ENCODE peak calls at places on chromosome 12, in six cellular contexts. One of them, this sample, is unnamed.

GRCh38 chr12:58346032-58346632 is 404.8 kb downstream of the ATP23 start:
- DNase-seq in colonic mucosa: no peak
- DNase-seq in psoas muscle: no peak
- DNase-seq in keratinocyte: no peak
- DNase-seq in A549: peak; percentile 46
- DNase-seq in body of pancreas: no peak
- DNase-seq in this sample: no peak

GRCh38 chr12:32115404-32116104 is 8.9 kb downstream of the BICD1 start:
- DNase-seq in A549: peak; percentile 91
- DNase-seq in body of pancreas: peak; percentile 81
- DNase-seq in keratinocyte: peak; percentile 81
- DNase-seq in psoas muscle: peak; percentile 86
- DNase-seq in colonic mucosa: peak; percentile 57
- DNase-seq in this sample: peak; percentile 91

GRCh38 chr12:54258286-54258685 is 21.6 kb downstream of the CBX5 start:
- DNase-seq in keratinocyte: no peak
- DNase-seq in A549: no peak
- DNase-seq in colonic mucosa: no peak
- DNase-seq in psoas muscle: no peak
- DNase-seq in body of pancreas: no peak
- DNase-seq in this sample: no peak

GRCh38 chr12:65590318-65590717 is 234.0 kb upstream of the HMGA2 start:
- DNase-seq in body of pancreas: no peak
- DNase-seq in psoas muscle: no peak
- DNase-seq in keratinocyte: no peak
- DNase-seq in A549: no peak
- DNase-seq in colonic mucosa: no peak
- DNase-seq in this sample: no peak

GRCh38 chr12:20561886-20562285 is 133.2 kb upstream of the SLCO1C1 start:
- DNase-seq in colonic mucosa: no peak
- DNase-seq in psoas muscle: no peak
- DNase-seq in body of pancreas: no peak
- DNase-seq in keratinocyte: no peak
- DNase-seq in A549: no peak
- DNase-seq in this sample: no peak

GRCh38 chr12:90871697-90872096 is 83.3 kb downstream of the CCER1 start:
- DNase-seq in psoas muscle: no peak
- DNase-seq in body of pancreas: no peak
- DNase-seq in colonic mucosa: no peak
- DNase-seq in A549: peak; percentile 21
- DNase-seq in keratinocyte: no peak
- DNase-seq in this sample: no peak

GRCh38 chr12:126338031-126338441 is 1272.8 kb downstream of the AACS start:
- DNase-seq in colonic mucosa: no peak
- DNase-seq in psoas muscle: no peak
- DNase-seq in A549: no peak
- DNase-seq in body of pancreas: no peak
- DNase-seq in keratinocyte: no peak
- DNase-seq in this sample: no peak

GRCh38 chr12:57890191-57891120 is 43.9 kb upstream of the CTDSP2 start:
- DNase-seq in keratinocyte: no peak
- DNase-seq in colonic mucosa: peak; percentile 23
- DNase-seq in psoas muscle: no peak
- DNase-seq in body of pancreas: no peak
- DNase-seq in A549: peak; percentile 73
- DNase-seq in this sample: no peak

GRCh38 chr12:112514926-112515642 is 96.3 kb downstream of the PTPN11 start:
- DNase-seq in keratinocyte: no peak
- DNase-seq in psoas muscle: no peak
- DNase-seq in body of pancreas: no peak
- DNase-seq in A549: no peak
- DNase-seq in colonic mucosa: no peak
- DNase-seq in this sample: no peak

GRCh38 chr12:4979737-4980136 is 63.9 kb upstream of the KCNA5 start:
- DNase-seq in colonic mucosa: no peak
- DNase-seq in body of pancreas: no peak
- DNase-seq in psoas muscle: no peak
- DNase-seq in A549: no peak
- DNase-seq in keratinocyte: no peak
- DNase-seq in this sample: no peak

GRCh38 chr12:53575502-53576264 is 50.5 kb downstream of the ATF7 start:
- DNase-seq in keratinocyte: peak; percentile 62
- DNase-seq in body of pancreas: peak; percentile 19
- DNase-seq in A549: peak; percentile 63
- DNase-seq in psoas muscle: no peak
- DNase-seq in colonic mucosa: peak; percentile 38
- DNase-seq in this sample: no peak

GRCh38 chr12:57342207-57342691 is 88.6 kb downstream of the R3HDM2 start:
- DNase-seq in body of pancreas: peak; percentile 6
- DNase-seq in A549: peak; percentile 71
- DNase-seq in psoas muscle: no peak
- DNase-seq in colonic mucosa: no peak
- DNase-seq in keratinocyte: no peak
- DNase-seq in this sample: peak; percentile 69

GRCh38 chr12:53805067-53805466 is 53.3 kb upstream of the CISTR start:
- DNase-seq in keratinocyte: no peak
- DNase-seq in body of pancreas: no peak
- DNase-seq in colonic mucosa: no peak
- DNase-seq in A549: no peak
- DNase-seq in psoas muscle: no peak
- DNase-seq in this sample: no peak

GRCh38 chr12:30969006-30969405 is 42.5 kb downstream of the TSPAN11 start:
- DNase-seq in A549: no peak
- DNase-seq in psoas muscle: peak; percentile 19
- DNase-seq in body of pancreas: no peak
- DNase-seq in keratinocyte: no peak
- DNase-seq in colonic mucosa: no peak
- DNase-seq in this sample: no peak

GRCh38 chr12:105740970-105741725 is 397.6 kb downstream of the NUAK1 start:
- DNase-seq in A549: no peak
- DNase-seq in keratinocyte: no peak
- DNase-seq in psoas muscle: peak; percentile 79
- DNase-seq in body of pancreas: no peak
- DNase-seq in colonic mucosa: no peak
- DNase-seq in this sample: peak; percentile 22

GRCh38 chr12:62713723-62714122 is 221.2 kb downstream of the PPM1H start:
- DNase-seq in psoas muscle: no peak
- DNase-seq in body of pancreas: no peak
- DNase-seq in A549: no peak
- DNase-seq in colonic mucosa: no peak
- DNase-seq in keratinocyte: no peak
- DNase-seq in this sample: no peak

GRCh38 chr12:62714409-62715075 is 220.4 kb downstream of the PPM1H start:
- DNase-seq in A549: no peak
- DNase-seq in colonic mucosa: no peak
- DNase-seq in keratinocyte: no peak
- DNase-seq in body of pancreas: no peak
- DNase-seq in psoas muscle: peak; percentile 66
- DNase-seq in this sample: peak; percentile 74

GRCh38 chr12:62713190-62713589 is 221.8 kb downstream of the PPM1H start:
- DNase-seq in A549: no peak
- DNase-seq in body of pancreas: no peak
- DNase-seq in psoas muscle: no peak
- DNase-seq in keratinocyte: no peak
- DNase-seq in colonic mucosa: no peak
- DNase-seq in this sample: no peak

GRCh38 chr12:62711626-62712305 is 223.2 kb downstream of the PPM1H start:
- DNase-seq in A549: no peak
- DNase-seq in keratinocyte: no peak
- DNase-seq in body of pancreas: no peak
- DNase-seq in psoas muscle: no peak
- DNase-seq in colonic mucosa: no peak
- DNase-seq in this sample: peak; percentile 61

GRCh38 chr12:62712561-62712960 is 222.4 kb downstream of the PPM1H start:
- DNase-seq in A549: no peak
- DNase-seq in psoas muscle: no peak
- DNase-seq in keratinocyte: no peak
- DNase-seq in colonic mucosa: no peak
- DNase-seq in body of pancreas: no peak
- DNase-seq in this sample: no peak
- H3K4me1 ChIP-seq in A549: peaks cover 69% of the 10 kb centered on the region
- H3K4me1 ChIP-seq in psoas muscle: no peaks in the 10 kb centered on the region
- H3K4me1 ChIP-seq in keratinocyte: peaks cover 3% of the 10 kb centered on the region
- H3K4me1 ChIP-seq in colonic mucosa: no peaks in the 10 kb centered on the region
- H3K4me1 ChIP-seq in body of pancreas: no peaks in the 10 kb centered on the region
- H3K4me1 ChIP-seq in this sample: peaks cover 57% of the 10 kb centered on the region

GRCh38 chr12:100329800-100330199 is 27.1 kb upstream of the SLC17A8 start:
- DNase-seq in colonic mucosa: no peak
- DNase-seq in keratinocyte: no peak
- DNase-seq in psoas muscle: no peak
- DNase-seq in A549: no peak
- DNase-seq in body of pancreas: no peak
- DNase-seq in this sample: no peak

GRCh38 chr12:100331871-100332270 is 25.0 kb upstream of the SLC17A8 start:
- DNase-seq in psoas muscle: no peak
- DNase-seq in colonic mucosa: no peak
- DNase-seq in body of pancreas: no peak
- DNase-seq in keratinocyte: no peak
- DNase-seq in A549: no peak
- DNase-seq in this sample: no peak

GRCh38 chr12:100324498-100324897 is 32.4 kb upstream of the SLC17A8 start:
- DNase-seq in colonic mucosa: no peak
- DNase-seq in keratinocyte: no peak
- DNase-seq in psoas muscle: no peak
- DNase-seq in A549: no peak
- DNase-seq in body of pancreas: no peak
- DNase-seq in this sample: no peak

DNA sequence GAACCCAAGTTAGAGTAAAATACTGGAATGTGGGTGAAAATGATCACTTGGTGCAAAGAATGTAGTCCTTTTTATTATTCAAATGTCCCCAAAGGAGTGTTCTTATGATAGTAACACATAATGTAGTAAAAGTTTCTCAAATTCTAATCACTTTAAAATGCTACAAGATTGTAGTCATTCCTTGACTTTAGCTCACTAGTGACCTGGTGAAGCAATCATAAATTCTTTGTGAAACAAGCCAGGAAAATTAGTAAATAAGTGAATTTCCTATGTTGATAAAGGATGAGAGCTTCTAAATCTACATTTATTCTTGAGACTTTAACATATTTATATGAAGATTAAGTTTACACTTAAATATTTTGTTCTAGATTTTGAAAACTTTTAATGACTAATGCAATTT is 30.7 kb upstream of the SLC17A8 start:
- DNase-seq in keratinocyte: no peak
- DNase-seq in body of pancreas: no peak
- DNase-seq in A549: no peak
- DNase-seq in psoas muscle: no peak
- DNase-seq in colonic mucosa: no peak
- DNase-seq in this sample: no peak
- TF ChIP-seq CTCF in keratinocyte: no peak
- TF ChIP-seq CTCF in body of pancreas: no peak
- TF ChIP-seq CTCF in A549: no peak
- TF ChIP-seq CTCF in psoas muscle: no peak
- TF ChIP-seq CTCF in colonic mucosa: no peak
- TF ChIP-seq CTCF in this sample: no peak

GRCh38 chr12:2292560-2292959 is 239.8 kb downstream of the CACNA1C start:
- DNase-seq in A549: no peak
- DNase-seq in keratinocyte: no peak
- DNase-seq in psoas muscle: no peak
- DNase-seq in colonic mucosa: no peak
- DNase-seq in body of pancreas: no peak
- DNase-seq in this sample: no peak

GRCh38 chr12:2297658-2298057 is 244.9 kb downstream of the CACNA1C start:
- DNase-seq in A549: no peak
- DNase-seq in psoas muscle: no peak
- DNase-seq in colonic mucosa: no peak
- DNase-seq in body of pancreas: no peak
- DNase-seq in keratinocyte: no peak
- DNase-seq in this sample: no peak

GRCh38 chr12:2297004-2297403 is 244.2 kb downstream of the CACNA1C start:
- DNase-seq in keratinocyte: no peak
- DNase-seq in body of pancreas: no peak
- DNase-seq in colonic mucosa: no peak
- DNase-seq in psoas muscle: no peak
- DNase-seq in A549: no peak
- DNase-seq in this sample: no peak

GRCh38 chr12:2295941-2296461 is 243.2 kb downstream of the CACNA1C start:
- DNase-seq in keratinocyte: no peak
- DNase-seq in colonic mucosa: no peak
- DNase-seq in A549: peak; percentile 14
- DNase-seq in body of pancreas: no peak
- DNase-seq in psoas muscle: no peak
- DNase-seq in this sample: no peak

DNA sequence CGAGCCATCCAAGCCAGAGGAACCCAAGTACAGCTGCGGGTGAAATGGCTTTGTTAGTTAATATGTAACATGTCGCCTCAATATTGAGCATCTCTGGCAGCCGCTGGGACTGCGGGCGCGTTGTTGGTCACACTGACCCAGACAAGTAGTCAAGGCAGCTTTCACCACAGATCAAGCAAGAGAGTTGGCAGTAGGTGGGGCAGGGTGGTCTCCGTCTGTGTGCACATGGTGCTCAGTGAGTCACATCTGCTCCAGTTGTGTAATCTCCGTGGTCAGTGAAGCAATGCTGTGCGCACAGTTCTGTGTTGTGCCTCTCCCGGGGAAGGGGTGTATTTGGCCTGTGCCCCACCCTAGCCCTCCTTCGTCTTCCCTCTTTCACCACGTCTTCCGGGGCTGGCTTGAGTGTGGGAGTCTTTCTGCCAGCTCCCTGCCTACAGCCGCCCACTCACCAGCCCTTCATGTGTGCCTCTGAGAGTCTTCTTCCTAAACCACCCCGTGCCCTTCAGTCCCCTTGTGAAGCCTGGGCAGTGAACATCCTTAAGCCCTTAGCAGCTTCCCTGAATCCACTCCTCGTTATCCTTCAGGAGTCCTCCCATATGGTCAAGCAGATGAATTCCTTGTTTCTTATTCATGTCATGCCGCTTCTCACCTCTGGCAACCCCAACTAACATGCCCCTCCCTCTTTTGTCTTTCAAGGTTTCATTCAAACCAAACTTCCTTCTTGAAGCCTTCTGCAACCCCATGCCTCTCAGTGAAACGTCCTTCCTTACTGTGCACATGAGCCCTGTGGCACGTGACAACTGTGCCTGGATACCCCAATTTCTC is 242.1 kb downstream of the CACNA1C start:
- DNase-seq in keratinocyte: no peak
- DNase-seq in colonic mucosa: no peak
- DNase-seq in body of pancreas: peak; percentile 70
- DNase-seq in A549: no peak
- DNase-seq in psoas muscle: no peak
- DNase-seq in this sample: no peak
- H3K4me1 ChIP-seq in keratinocyte: no peaks in the 10 kb centered on the region
- H3K4me1 ChIP-seq in colonic mucosa: no peaks in the 10 kb centered on the region
- H3K4me1 ChIP-seq in body of pancreas: no peaks in the 10 kb centered on the region
- H3K4me1 ChIP-seq in A549: no peaks in the 10 kb centered on the region
- H3K4me1 ChIP-seq in psoas muscle: no peaks in the 10 kb centered on the region
- H3K4me1 ChIP-seq in this sample: no peaks in the 10 kb centered on the region

DNA sequence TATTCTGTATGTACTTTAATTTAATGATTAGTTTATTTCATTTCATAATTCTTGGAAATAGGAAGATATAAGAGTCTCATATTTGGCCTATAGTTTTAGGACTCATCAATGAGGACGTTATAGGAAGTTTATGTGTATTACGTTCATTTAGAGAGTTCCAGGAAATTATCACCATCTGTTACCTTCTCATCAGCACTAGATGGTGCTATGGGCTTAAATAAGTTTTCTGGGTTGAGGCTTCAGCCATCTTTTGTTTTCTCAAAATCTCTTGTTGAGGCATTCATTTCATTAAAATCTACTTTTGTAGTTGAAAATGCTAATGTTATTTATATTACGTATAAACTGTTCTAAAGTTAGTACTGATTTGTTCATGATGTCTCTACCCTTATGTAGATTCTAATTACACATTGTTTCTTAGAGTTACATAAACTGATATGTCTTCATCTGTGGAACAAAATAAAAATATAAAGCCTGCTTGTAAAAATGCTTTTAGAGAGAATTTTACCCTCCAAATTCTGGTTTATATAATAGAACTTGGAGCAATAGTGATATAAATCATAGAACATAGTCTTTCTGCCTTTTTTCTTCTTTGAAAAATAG is 89.2 kb downstream of the CFAP54 start:
- DNase-seq in body of pancreas: no peak
- DNase-seq in colonic mucosa: no peak
- DNase-seq in psoas muscle: no peak
- DNase-seq in keratinocyte: no peak
- DNase-seq in A549: peak; percentile 66
- DNase-seq in this sample: no peak
- TF ChIP-seq CTCF in body of pancreas: peak; percentile 70
- TF ChIP-seq CTCF in colonic mucosa: peak; percentile 43
- TF ChIP-seq CTCF in psoas muscle: peak; percentile 65
- TF ChIP-seq CTCF in keratinocyte: peak; percentile 53
- TF ChIP-seq CTCF in A549: peak; percentile 90
- TF ChIP-seq CTCF in this sample: peak; percentile 38